ENCODE peak calls at places on chromosomes 5 and 9, in eight cellular contexts. I is activated CD8-positive, alpha-beta memory T cell treated with anti-CD3 and anti-CD28 coated beads, Interleukin-2, amount 10 ng/mL, durations not matched to agents 7 days and 5 days; Z is GM12892; V is amygdala; R is anterior cingulate cortex; O is AG20443; J is NCI-H524 treated with DMSO at 0.1 percent for 48 hours; A is NCI-H460. M is an unnamed sample.

GRCh38 chr9:70297141-70297540 is 38.4 kb downstream of the SMC5 start:
- DNase-seq in J (no peak), I (no peak), O (no peak), A (no peak), Z (no peak), R (no peak), V (no peak), M (no peak)

GRCh38 chr5:160183075-160183474 is 46.2 kb upstream of the FABP6 start:
- DNase-seq in A (no peak), R (peak), I (no peak), Z (no peak), V (no peak), O (no peak), J (no peak), M (peak)

GRCh38 chr5:125190232-125191051 is 444.0 kb upstream of the ZNF608 start:
- DNase-seq in I (no peak), R (no peak), V (no peak), O (peak), J (no peak), A (no peak), Z (no peak), M (peak)

GRCh38 chr5:132779961-132780360 is 2.9 kb upstream of the SEPTIN8 start:
- DNase-seq in R (peak), Z (no peak), J (no peak), V (peak), O (no peak), I (no peak), A (no peak), M (no peak)

GRCh38 chr5:141841376-141841775 is 36.8 kb downstream of the PCDH1 start:
- DNase-seq in J (no peak), I (no peak), A (no peak), R (no peak), O (no peak), V (no peak), Z (no peak), M (no peak)

GRCh38 chr9:27835746-27836145 is 262.5 kb upstream of the C9orf72 start:
- DNase-seq in A (no peak), V (no peak), I (no peak), O (no peak), R (no peak), J (peak), Z (no peak), M (no peak)

GRCh38 chr5:59206132-59206581 is 623.3 kb downstream of the RAB3C start:
- DNase-seq in J (no peak), V (no peak), I (no peak), A (no peak), O (no peak), Z (no peak), R (no peak), M (no peak)

GRCh38 chr5:61625682-61626620 is 293.9 kb downstream of the ZSWIM6 start:
- DNase-seq in O (peak), I (peak), J (no peak), R (peak), Z (peak), A (peak), V (peak), M (no peak)

GRCh38 chr5:132674671-132675506 is 1.1 kb downstream of the IL4 start:
- DNase-seq in Z (peak), V (no peak), A (no peak), R (no peak), J (no peak), O (peak), I (no peak), M (peak)

GRCh38 chr5:173866249-173867172 is 21.6 kb upstream of the CPEB4 start:
- DNase-seq in V (peak), I (no peak), O (no peak), Z (no peak), J (no peak), R (peak), A (no peak), M (peak)

GRCh38 chr9:83623634-83623991 is 670 bp downstream of the IDNK start:
- DNase-seq in A (no peak), O (no peak), V (no peak), J (no peak), I (no peak), R (no peak), Z (no peak), M (no peak)

GRCh38 chr5:32233696-32234447 is 59.8 kb upstream of the GOLPH3 start:
- DNase-seq in A (no peak), J (no peak), O (peak), I (no peak), Z (no peak), V (no peak), R (peak), M (peak)

GRCh38 chr9:110050925-110051355 is 157.0 kb downstream of the C9orf152 start:
- DNase-seq in A (no peak), O (peak), R (no peak), V (no peak), J (no peak), I (peak), Z (peak), M (no peak)

GRCh38 chr9:69346596-69347390 is 21.8 kb downstream of the ENTREP1 start:
- DNase-seq in V (no peak), O (no peak), A (no peak), R (no peak), J (no peak), I (no peak), Z (no peak), M (no peak)

GRCh38 chr5:176501333-176501732 is 35.9 kb downstream of the RNF44 start:
- DNase-seq in Z (no peak), V (no peak), I (no peak), O (peak), J (no peak), R (no peak), A (no peak), M (no peak)

GRCh38 chr5:149847611-149848010 is 97.0 kb downstream of the PDE6A start:
- DNase-seq in J (no peak), V (no peak), I (no peak), Z (no peak), O (no peak), A (no peak), R (no peak), M (no peak)

GRCh38 chr5:143023447-143024096 is 253.4 kb downstream of the ARHGAP26 start:
- DNase-seq in O (no peak), Z (no peak), R (peak), V (no peak), I (peak), J (no peak), A (no peak), M (no peak)

GRCh38 chr9:107737987-107738743 is 248.6 kb upstream of the KLF4 start:
- DNase-seq in J (no peak), V (no peak), A (peak), R (no peak), O (peak), Z (no peak), I (no peak), M (no peak)

GRCh38 chr5:64836190-64836750 is 67.5 kb downstream of the CWC27 start:
- DNase-seq in A (no peak), O (no peak), I (no peak), R (no peak), V (no peak), J (no peak), Z (no peak), M (no peak)

GRCh38 chr5:125582358-125582757 is 835.9 kb upstream of the ZNF608 start:
- DNase-seq in J (no peak), Z (no peak), R (no peak), I (no peak), A (no peak), V (no peak), O (no peak), M (no peak)